ENCODE peak calls at places on chromosomes 11 and 22, in ten cellular contexts. One of them, this sample, is unnamed.

GRCh38 chr11:76670475-76671235 is at the start of gene LRRC32:
- DNase-seq in effector memory CD4-positive, alpha-beta T cell: peak; percentile 15
- DNase-seq in stomach: peak; percentile 45
- DNase-seq in gastrocnemius medialis: no peak
- DNase-seq in CD4-positive, alpha-beta memory T cell: no peak
- DNase-seq in mucosa of descending colon: peak; percentile 72
- DNase-seq in left ventricle myocardium inferior: peak; percentile 75
- DNase-seq in right lobe of liver: peak; percentile 64
- DNase-seq in K562: peak; percentile 36
- DNase-seq in mesenchymal stem cell: no peak
- DNase-seq in this sample: peak; percentile 8

GRCh38 chr22:46546466-46547178 is 9.2 kb upstream of the CELSR1 start:
- DNase-seq in right lobe of liver: peak; percentile 77
- DNase-seq in CD4-positive, alpha-beta memory T cell: no peak
- DNase-seq in K562: no peak
- DNase-seq in mesenchymal stem cell: peak; percentile 39
- DNase-seq in gastrocnemius medialis: no peak
- DNase-seq in left ventricle myocardium inferior: peak; percentile 88
- DNase-seq in effector memory CD4-positive, alpha-beta T cell: no peak
- DNase-seq in stomach: peak; percentile 73
- DNase-seq in mucosa of descending colon: no peak
- DNase-seq in this sample: no peak

GRCh38 chr11:12914401-12914912 is 94.7 kb upstream of the RASSF10 start:
- DNase-seq in right lobe of liver: no peak
- DNase-seq in stomach: no peak
- DNase-seq in effector memory CD4-positive, alpha-beta T cell: peak; percentile 1
- DNase-seq in gastrocnemius medialis: peak; percentile 94
- DNase-seq in CD4-positive, alpha-beta memory T cell: no peak
- DNase-seq in mucosa of descending colon: peak; percentile 59
- DNase-seq in left ventricle myocardium inferior: peak; percentile 75
- DNase-seq in mesenchymal stem cell: peak; percentile 29
- DNase-seq in K562: peak; percentile 34
- DNase-seq in this sample: no peak

GRCh38 chr11:70491696-70492472 is 93.6 kb downstream of the CTTN start:
- DNase-seq in stomach: no peak
- DNase-seq in mucosa of descending colon: no peak
- DNase-seq in left ventricle myocardium inferior: no peak
- DNase-seq in right lobe of liver: no peak
- DNase-seq in mesenchymal stem cell: no peak
- DNase-seq in effector memory CD4-positive, alpha-beta T cell: no peak
- DNase-seq in K562: no peak
- DNase-seq in gastrocnemius medialis: no peak
- DNase-seq in CD4-positive, alpha-beta memory T cell: no peak
- DNase-seq in this sample: peak; percentile 34

GRCh38 chr11:70201876-70202861 is 927 bp upstream of the FADD start:
- DNase-seq in CD4-positive, alpha-beta memory T cell: no peak
- DNase-seq in effector memory CD4-positive, alpha-beta T cell: no peak
- DNase-seq in mesenchymal stem cell: peak; percentile 54
- DNase-seq in stomach: no peak
- DNase-seq in left ventricle myocardium inferior: no peak
- DNase-seq in mucosa of descending colon: no peak
- DNase-seq in K562: no peak
- DNase-seq in right lobe of liver: no peak
- DNase-seq in gastrocnemius medialis: no peak
- DNase-seq in this sample: no peak

GRCh38 chr22:36197065-36197440 is 4.6 kb downstream of the APOL4 start:
- DNase-seq in gastrocnemius medialis: peak; percentile 44
- DNase-seq in effector memory CD4-positive, alpha-beta T cell: no peak
- DNase-seq in CD4-positive, alpha-beta memory T cell: no peak
- DNase-seq in stomach: no peak
- DNase-seq in right lobe of liver: no peak
- DNase-seq in mesenchymal stem cell: peak; percentile 77
- DNase-seq in mucosa of descending colon: peak; percentile 67
- DNase-seq in K562: peak; percentile 90
- DNase-seq in left ventricle myocardium inferior: peak; percentile 67
- DNase-seq in this sample: no peak

GRCh38 chr11:1353383-1354124 is 36.2 kb upstream of the BRSK2 start:
- DNase-seq in effector memory CD4-positive, alpha-beta T cell: no peak
- DNase-seq in mesenchymal stem cell: no peak
- DNase-seq in left ventricle myocardium inferior: no peak
- DNase-seq in mucosa of descending colon: no peak
- DNase-seq in stomach: no peak
- DNase-seq in K562: no peak
- DNase-seq in right lobe of liver: no peak
- DNase-seq in CD4-positive, alpha-beta memory T cell: no peak
- DNase-seq in gastrocnemius medialis: no peak
- DNase-seq in this sample: no peak

GRCh38 chr22:40477683-40478348 is 107.4 kb downstream of the SGSM3 start:
- DNase-seq in K562: no peak
- DNase-seq in CD4-positive, alpha-beta memory T cell: no peak
- DNase-seq in right lobe of liver: no peak
- DNase-seq in left ventricle myocardium inferior: no peak
- DNase-seq in stomach: no peak
- DNase-seq in mucosa of descending colon: no peak
- DNase-seq in mesenchymal stem cell: no peak
- DNase-seq in effector memory CD4-positive, alpha-beta T cell: no peak
- DNase-seq in gastrocnemius medialis: no peak
- DNase-seq in this sample: no peak

GRCh38 chr22:23675502-23676415 is 15.1 kb upstream of the RGL4 start:
- DNase-seq in left ventricle myocardium inferior: no peak
- DNase-seq in mucosa of descending colon: peak; percentile 71
- DNase-seq in K562: no peak
- DNase-seq in gastrocnemius medialis: peak; percentile 53
- DNase-seq in mesenchymal stem cell: no peak
- DNase-seq in effector memory CD4-positive, alpha-beta T cell: no peak
- DNase-seq in CD4-positive, alpha-beta memory T cell: no peak
- DNase-seq in right lobe of liver: no peak
- DNase-seq in stomach: peak; percentile 86
- DNase-seq in this sample: no peak

GRCh38 chr11:88310246-88310645 is 27.3 kb downstream of the CTSC start:
- DNase-seq in K562: no peak
- DNase-seq in mucosa of descending colon: no peak
- DNase-seq in CD4-positive, alpha-beta memory T cell: no peak
- DNase-seq in effector memory CD4-positive, alpha-beta T cell: no peak
- DNase-seq in gastrocnemius medialis: no peak
- DNase-seq in left ventricle myocardium inferior: no peak
- DNase-seq in mesenchymal stem cell: no peak
- DNase-seq in right lobe of liver: no peak
- DNase-seq in stomach: no peak
- DNase-seq in this sample: no peak

GRCh38 chr11:86658534-86658933 is 13.9 kb downstream of the ME3 start:
- DNase-seq in left ventricle myocardium inferior: no peak
- DNase-seq in K562: no peak
- DNase-seq in right lobe of liver: no peak
- DNase-seq in mesenchymal stem cell: no peak
- DNase-seq in CD4-positive, alpha-beta memory T cell: no peak
- DNase-seq in gastrocnemius medialis: no peak
- DNase-seq in stomach: no peak
- DNase-seq in effector memory CD4-positive, alpha-beta T cell: no peak
- DNase-seq in mucosa of descending colon: no peak
- DNase-seq in this sample: no peak

GRCh38 chr11:131663403-131664200 is 293.2 kb downstream of the NTM start:
- DNase-seq in mesenchymal stem cell: no peak
- DNase-seq in CD4-positive, alpha-beta memory T cell: no peak
- DNase-seq in mucosa of descending colon: no peak
- DNase-seq in effector memory CD4-positive, alpha-beta T cell: no peak
- DNase-seq in right lobe of liver: no peak
- DNase-seq in gastrocnemius medialis: no peak
- DNase-seq in stomach: no peak
- DNase-seq in left ventricle myocardium inferior: no peak
- DNase-seq in K562: no peak
- DNase-seq in this sample: no peak

GRCh38 chr11:131664246-131664645 is 293.8 kb downstream of the NTM start:
- DNase-seq in left ventricle myocardium inferior: no peak
- DNase-seq in gastrocnemius medialis: no peak
- DNase-seq in stomach: no peak
- DNase-seq in K562: no peak
- DNase-seq in right lobe of liver: no peak
- DNase-seq in mucosa of descending colon: no peak
- DNase-seq in mesenchymal stem cell: no peak
- DNase-seq in CD4-positive, alpha-beta memory T cell: no peak
- DNase-seq in effector memory CD4-positive, alpha-beta T cell: no peak
- DNase-seq in this sample: no peak

GRCh38 chr11:131665344-131665968 is 295.0 kb downstream of the NTM start:
- DNase-seq in CD4-positive, alpha-beta memory T cell: no peak
- DNase-seq in gastrocnemius medialis: no peak
- DNase-seq in mucosa of descending colon: no peak
- DNase-seq in stomach: no peak
- DNase-seq in K562: no peak
- DNase-seq in mesenchymal stem cell: no peak
- DNase-seq in effector memory CD4-positive, alpha-beta T cell: no peak
- DNase-seq in left ventricle myocardium inferior: no peak
- DNase-seq in right lobe of liver: no peak
- DNase-seq in this sample: no peak

GRCh38 chr11:131666006-131666405 is 295.6 kb downstream of the NTM start:
- DNase-seq in effector memory CD4-positive, alpha-beta T cell: no peak
- DNase-seq in mesenchymal stem cell: no peak
- DNase-seq in gastrocnemius medialis: no peak
- DNase-seq in CD4-positive, alpha-beta memory T cell: no peak
- DNase-seq in mucosa of descending colon: no peak
- DNase-seq in left ventricle myocardium inferior: no peak
- DNase-seq in right lobe of liver: no peak
- DNase-seq in stomach: no peak
- DNase-seq in K562: no peak
- DNase-seq in this sample: no peak

DNA sequence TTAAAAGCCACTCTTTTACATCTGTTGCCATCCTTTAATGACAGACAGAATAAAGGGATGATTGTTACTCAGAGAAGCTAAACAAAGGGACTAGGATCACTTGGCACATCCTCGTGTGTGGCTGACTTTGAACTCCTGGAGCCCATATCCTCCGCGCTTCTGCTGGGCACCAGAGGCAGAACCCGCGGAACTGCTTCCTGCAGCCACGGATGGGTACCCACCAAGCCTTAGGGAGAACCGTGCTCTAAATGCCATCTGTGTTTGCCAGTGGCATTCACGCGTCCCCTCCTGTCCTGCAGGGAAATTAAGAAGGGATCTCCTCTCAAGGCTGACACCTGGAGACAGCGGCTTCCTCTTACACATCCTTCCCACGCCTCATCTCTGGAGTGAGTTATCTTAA is 294.4 kb downstream of the NTM start:
- DNase-seq in left ventricle myocardium inferior: no peak
- DNase-seq in stomach: peak; percentile 16
- DNase-seq in CD4-positive, alpha-beta memory T cell: no peak
- DNase-seq in mucosa of descending colon: no peak
- DNase-seq in effector memory CD4-positive, alpha-beta T cell: no peak
- DNase-seq in right lobe of liver: no peak
- DNase-seq in gastrocnemius medialis: no peak
- DNase-seq in K562: no peak
- DNase-seq in mesenchymal stem cell: no peak
- DNase-seq in this sample: no peak
- H3K4me1 ChIP-seq in left ventricle myocardium inferior: no peaks in the 10 kb centered on the region
- H3K4me1 ChIP-seq in stomach: no peaks in the 10 kb centered on the region
- H3K4me1 ChIP-seq in CD4-positive, alpha-beta memory T cell: no peaks in the 10 kb centered on the region
- H3K4me1 ChIP-seq in mucosa of descending colon: no peaks in the 10 kb centered on the region
- H3K4me1 ChIP-seq in effector memory CD4-positive, alpha-beta T cell: no peaks in the 10 kb centered on the region
- H3K4me1 ChIP-seq in right lobe of liver: no peaks in the 10 kb centered on the region
- H3K4me1 ChIP-seq in gastrocnemius medialis: no peaks in the 10 kb centered on the region
- H3K4me1 ChIP-seq in K562: no peaks in the 10 kb centered on the region
- H3K4me1 ChIP-seq in mesenchymal stem cell: no peaks in the 10 kb centered on the region
- H3K4me1 ChIP-seq in this sample: no peaks in the 10 kb centered on the region

GRCh38 chr22:49116021-49116420 is 711.7 kb downstream of the BRD1 start:
- DNase-seq in right lobe of liver: no peak
- DNase-seq in effector memory CD4-positive, alpha-beta T cell: no peak
- DNase-seq in mesenchymal stem cell: no peak
- DNase-seq in K562: no peak
- DNase-seq in left ventricle myocardium inferior: no peak
- DNase-seq in stomach: no peak
- DNase-seq in gastrocnemius medialis: no peak
- DNase-seq in mucosa of descending colon: no peak
- DNase-seq in CD4-positive, alpha-beta memory T cell: no peak
- DNase-seq in this sample: no peak

GRCh38 chr22:49119551-49119952 is 708.1 kb downstream of the BRD1 start:
- DNase-seq in K562: no peak
- DNase-seq in right lobe of liver: no peak
- DNase-seq in CD4-positive, alpha-beta memory T cell: no peak
- DNase-seq in gastrocnemius medialis: peak; percentile 16
- DNase-seq in left ventricle myocardium inferior: peak; percentile 26
- DNase-seq in effector memory CD4-positive, alpha-beta T cell: no peak
- DNase-seq in mucosa of descending colon: no peak
- DNase-seq in mesenchymal stem cell: no peak
- DNase-seq in stomach: no peak
- DNase-seq in this sample: no peak

GRCh38 chr22:49113758-49114157 is 713.9 kb downstream of the BRD1 start:
- DNase-seq in stomach: no peak
- DNase-seq in mucosa of descending colon: no peak
- DNase-seq in CD4-positive, alpha-beta memory T cell: no peak
- DNase-seq in effector memory CD4-positive, alpha-beta T cell: no peak
- DNase-seq in K562: no peak
- DNase-seq in mesenchymal stem cell: no peak
- DNase-seq in left ventricle myocardium inferior: no peak
- DNase-seq in gastrocnemius medialis: no peak
- DNase-seq in right lobe of liver: no peak
- DNase-seq in this sample: no peak

GRCh38 chr22:49115186-49115585 is 712.5 kb downstream of the BRD1 start:
- DNase-seq in CD4-positive, alpha-beta memory T cell: no peak
- DNase-seq in mucosa of descending colon: no peak
- DNase-seq in stomach: no peak
- DNase-seq in right lobe of liver: no peak
- DNase-seq in K562: no peak
- DNase-seq in mesenchymal stem cell: no peak
- DNase-seq in gastrocnemius medialis: no peak
- DNase-seq in effector memory CD4-positive, alpha-beta T cell: no peak
- DNase-seq in left ventricle myocardium inferior: no peak
- DNase-seq in this sample: no peak

GRCh38 chr22:49116486-49116885 is 711.2 kb downstream of the BRD1 start:
- DNase-seq in K562: no peak
- DNase-seq in CD4-positive, alpha-beta memory T cell: no peak
- DNase-seq in gastrocnemius medialis: no peak
- DNase-seq in mucosa of descending colon: no peak
- DNase-seq in mesenchymal stem cell: no peak
- DNase-seq in left ventricle myocardium inferior: no peak
- DNase-seq in stomach: no peak
- DNase-seq in effector memory CD4-positive, alpha-beta T cell: no peak
- DNase-seq in right lobe of liver: no peak
- DNase-seq in this sample: no peak
- H3K9me3 ChIP-seq in K562: no peaks in the 10 kb centered on the region
- H3K9me3 ChIP-seq in CD4-positive, alpha-beta memory T cell: no peaks in the 10 kb centered on the region
- H3K9me3 ChIP-seq in gastrocnemius medialis: no peaks in the 10 kb centered on the region
- H3K9me3 ChIP-seq in mucosa of descending colon: no peaks in the 10 kb centered on the region
- H3K9me3 ChIP-seq in mesenchymal stem cell: no peaks in the 10 kb centered on the region
- H3K9me3 ChIP-seq in left ventricle myocardium inferior: no peaks in the 10 kb centered on the region
- H3K9me3 ChIP-seq in stomach: no peaks in the 10 kb centered on the region
- H3K9me3 ChIP-seq in effector memory CD4-positive, alpha-beta T cell: no peaks in the 10 kb centered on the region
- H3K9me3 ChIP-seq in right lobe of liver: no peaks in the 10 kb centered on the region
- H3K9me3 ChIP-seq in this sample: no peaks in the 10 kb centered on the region

GRCh38 chr11:4086584-4087353 is 7.8 kb upstream of the RRM1 start:
- DNase-seq in effector memory CD4-positive, alpha-beta T cell: no peak
- DNase-seq in mucosa of descending colon: no peak
- DNase-seq in stomach: no peak
- DNase-seq in left ventricle myocardium inferior: no peak
- DNase-seq in gastrocnemius medialis: no peak
- DNase-seq in mesenchymal stem cell: no peak
- DNase-seq in CD4-positive, alpha-beta memory T cell: no peak
- DNase-seq in K562: no peak
- DNase-seq in right lobe of liver: no peak
- DNase-seq in this sample: no peak
- H3K36me3 ChIP-seq in effector memory CD4-positive, alpha-beta T cell: peaks cover 43% of the 10 kb centered on the region
- H3K36me3 ChIP-seq in mucosa of descending colon: no peaks in the 10 kb centered on the region
- H3K36me3 ChIP-seq in stomach: peaks cover 93% of the 10 kb centered on the region
- H3K36me3 ChIP-seq in left ventricle myocardium inferior: peaks cover 51% of the 10 kb centered on the region
- H3K36me3 ChIP-seq in gastrocnemius medialis: peaks cover 76% of the 10 kb centered on the region
- H3K36me3 ChIP-seq in mesenchymal stem cell: peaks cover 38% of the 10 kb centered on the region
- H3K36me3 ChIP-seq in CD4-positive, alpha-beta memory T cell: peaks cover 30% of the 10 kb centered on the region
- H3K36me3 ChIP-seq in K562: peaks cover 55% of the 10 kb centered on the region
- H3K36me3 ChIP-seq in right lobe of liver: peaks cover 4% of the 10 kb centered on the region
- H3K36me3 ChIP-seq in this sample: peaks cover 19% of the 10 kb centered on the region

GRCh38 chr11:46341454-46341853 is 5.8 kb upstream of the DGKZ start:
- DNase-seq in stomach: no peak
- DNase-seq in CD4-positive, alpha-beta memory T cell: no peak
- DNase-seq in K562: no peak
- DNase-seq in gastrocnemius medialis: no peak
- DNase-seq in right lobe of liver: no peak
- DNase-seq in mesenchymal stem cell: no peak
- DNase-seq in mucosa of descending colon: no peak
- DNase-seq in left ventricle myocardium inferior: no peak
- DNase-seq in effector memory CD4-positive, alpha-beta T cell: no peak
- DNase-seq in this sample: no peak
- H3K4me1 ChIP-seq in stomach: peaks cover 26% of the 10 kb centered on the region
- H3K4me1 ChIP-seq in CD4-positive, alpha-beta memory T cell: peaks cover 81% of the 10 kb centered on the region
- H3K4me1 ChIP-seq in K562: peaks cover 16% of the 10 kb centered on the region
- H3K4me1 ChIP-seq in gastrocnemius medialis: peaks cover 26% of the 10 kb centered on the region
- H3K4me1 ChIP-seq in right lobe of liver: no peaks in the 10 kb centered on the region
- H3K4me1 ChIP-seq in mesenchymal stem cell: peaks cover 22% of the 10 kb centered on the region
- H3K4me1 ChIP-seq in mucosa of descending colon: no peaks in the 10 kb centered on the region
- H3K4me1 ChIP-seq in left ventricle myocardium inferior: peaks cover 83% of the 10 kb centered on the region
- H3K4me1 ChIP-seq in effector memory CD4-positive, alpha-beta T cell: peaks cover 39% of the 10 kb centered on the region
- H3K4me1 ChIP-seq in this sample: peaks cover 72% of the 10 kb centered on the region

This sample was measured in CD8-positive, alpha-beta memory T cell.